ENCODE peak calls at places on chromosomes 1 and 21, in seven cellular contexts. J, L, T, Q, A, N and E are unnamed samples.

GRCh38 chr1:152502496-152503180 is 8.0 kb upstream of the LCE5A start:
- DNase-seq in N (no peak), A (peak; percentile 94), L (no peak), T (no peak), Q (no peak), J (no peak), E (no peak)

GRCh38 chr1:174998569-174999215 is 1.1 kb upstream of the CACYBP start:
- DNase-seq in N (peak; percentile 7), L (peak; percentile 83), T (no peak), Q (no peak), J (no peak), A (peak; percentile 71), E (no peak)

GRCh38 chr1:27602510-27603319 is 1.2 kb downstream of the AHDC1 start:
- DNase-seq in N (no peak), L (peak; percentile 91), A (peak; percentile 78), Q (peak; percentile 84), J (peak; percentile 86), T (no peak), E (peak; percentile 70)

GRCh38 chr21:34020005-34020847 is 53.2 kb upstream of the MRPS6 start:
- DNase-seq in L (no peak), A (no peak), N (no peak), J (no peak), T (no peak), Q (no peak), E (no peak)

GRCh38 chr1:183178490-183178889 is 7.6 kb upstream of the LAMC2 start:
- DNase-seq in L (no peak), A (no peak), Q (no peak), J (no peak), T (no peak), N (no peak), E (no peak)

GRCh38 chr1:164640673-164641352 is 81.8 kb downstream of the PBX1 start:
- DNase-seq in Q (no peak), A (no peak), J (peak; percentile 86), T (no peak), L (no peak), N (no peak), E (no peak)

GRCh38 chr1:52423771-52424170 is 19.4 kb downstream of the PRPF38A start:
- DNase-seq in Q (no peak), J (no peak), N (peak; percentile 54), T (no peak), A (no peak), L (peak; percentile 78), E (no peak)

GRCh38 chr1:115507256-115507589 is 134.5 kb upstream of the VANGL1 start:
- DNase-seq in T (no peak), A (peak; percentile 76), L (no peak), J (no peak), N (no peak), Q (no peak), E (no peak)

GRCh38 chr21:14482165-14482564 is 64.0 kb downstream of the SAMSN1 start:
- DNase-seq in Q (no peak), T (no peak), N (no peak), L (no peak), A (no peak), J (no peak), E (no peak)

GRCh38 chr1:199161319-199161680 is 522.5 kb downstream of the PTPRC start:
- DNase-seq in A (no peak), L (no peak), T (no peak), Q (no peak), J (no peak), N (no peak), E (no peak)

GRCh38 chr1:117180571-117180970 is 30.2 kb downstream of the VTCN1 start:
- DNase-seq in J (no peak), L (no peak), N (no peak), T (no peak), Q (no peak), A (no peak), E (no peak)

GRCh38 chr1:15432327-15432726 is 5.9 kb upstream of the CTRC start:
- DNase-seq in N (no peak), J (no peak), Q (no peak), T (no peak), A (no peak), L (no peak), E (no peak)

GRCh38 chr1:247829651-247830050 is 5.7 kb upstream of the OR14A16 start:
- DNase-seq in T (no peak), N (no peak), L (no peak), J (no peak), A (no peak), Q (no peak), E (no peak)

GRCh38 chr1:7199077-7199779 is 414.0 kb downstream of the CAMTA1 start:
- DNase-seq in N (no peak), L (no peak), A (peak; percentile 38), T (no peak), Q (no peak), J (no peak), E (no peak)

GRCh38 chr1:205285391-205286101 is 36.0 kb downstream of the NUAK2 start:
- DNase-seq in A (peak; percentile 45), Q (no peak), N (peak; percentile 32), T (no peak), J (no peak), L (peak; percentile 86), E (no peak)

GRCh38 chr1:187621961-187622360 is 793.2 kb downstream of the PLA2G4A start:
- DNase-seq in N (no peak), T (no peak), J (no peak), Q (no peak), L (no peak), A (peak; percentile 30), E (no peak)

GRCh38 chr1:25026757-25027450 is 96.8 kb upstream of the RUNX3 start:
- DNase-seq in A (no peak), T (no peak), N (no peak), Q (no peak), J (no peak), L (no peak), E (no peak)

GRCh38 chr1:2609271-2610035 is 22.9 kb downstream of the PRXL2B start:
- DNase-seq in L (peak; percentile 72), J (no peak), Q (peak; percentile 55), A (no peak), T (no peak), N (no peak), E (no peak)

GRCh38 chr1:47578026-47578861 is 140.4 kb downstream of the FOXD2 start:
- DNase-seq in N (no peak), J (no peak), A (no peak), Q (peak; percentile 54), T (no peak), L (peak; percentile 69), E (no peak)

GRCh38 chr1:19220991-19221390 is 10.9 kb upstream of the UBR4 start:
- DNase-seq in N (no peak), L (no peak), Q (no peak), J (no peak), T (no peak), A (no peak), E (no peak)

GRCh38 chr1:226787638-226788037 is 48.6 kb upstream of the ITPKB start:
- DNase-seq in Q (no peak), T (no peak), J (no peak), N (no peak), L (no peak), A (no peak), E (no peak)

DNA sequence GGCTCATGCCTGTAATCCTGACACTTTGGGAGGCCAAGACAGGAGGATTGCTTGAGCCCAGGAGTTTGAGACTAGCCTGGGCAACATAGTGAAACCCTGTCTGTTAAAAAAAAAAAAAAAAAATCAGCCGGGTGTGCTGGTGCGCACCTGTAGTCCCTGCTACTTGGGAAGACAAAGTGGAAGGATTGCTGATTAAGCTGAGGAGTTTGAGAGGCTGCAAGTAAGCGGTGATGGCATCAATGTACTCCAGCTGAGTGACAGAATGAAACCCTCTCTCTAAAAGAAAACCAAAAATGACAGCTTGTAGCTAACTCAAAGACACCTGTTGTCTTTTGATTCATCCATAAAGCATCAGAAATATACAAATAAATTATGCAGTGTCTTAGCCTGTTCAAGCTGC is 31.8 kb downstream of the SIPA1L2 start:
- DNase-seq in T (no peak), L (no peak), A (no peak), Q (no peak), J (no peak), N (no peak), E (no peak)
- H3K4me1 ChIP-seq in T (peaks cover 5% of the 10 kb centered on the region), L (peaks cover 46% of the 10 kb centered on the region), A (no peaks in the 10 kb centered on the region), Q (peaks cover 8% of the 10 kb centered on the region), J (peaks cover 17% of the 10 kb centered on the region), N (peaks cover 4% of the 10 kb centered on the region), E (peaks cover 47% of the 10 kb centered on the region)

GRCh38 chr1:192522673-192523072 is 52.9 kb upstream of the RGS1 start:
- DNase-seq in T (no peak), N (no peak), L (no peak), Q (no peak), J (no peak), A (no peak), E (no peak)
- H3K4me1 ChIP-seq in T (peaks cover 25% of the 10 kb centered on the region), N (peaks cover 1% of the 10 kb centered on the region), L (peaks cover 22% of the 10 kb centered on the region), Q (no peaks in the 10 kb centered on the region), J (no peaks in the 10 kb centered on the region), A (peaks cover 11% of the 10 kb centered on the region), E (peaks cover 4% of the 10 kb centered on the region)

DNA sequence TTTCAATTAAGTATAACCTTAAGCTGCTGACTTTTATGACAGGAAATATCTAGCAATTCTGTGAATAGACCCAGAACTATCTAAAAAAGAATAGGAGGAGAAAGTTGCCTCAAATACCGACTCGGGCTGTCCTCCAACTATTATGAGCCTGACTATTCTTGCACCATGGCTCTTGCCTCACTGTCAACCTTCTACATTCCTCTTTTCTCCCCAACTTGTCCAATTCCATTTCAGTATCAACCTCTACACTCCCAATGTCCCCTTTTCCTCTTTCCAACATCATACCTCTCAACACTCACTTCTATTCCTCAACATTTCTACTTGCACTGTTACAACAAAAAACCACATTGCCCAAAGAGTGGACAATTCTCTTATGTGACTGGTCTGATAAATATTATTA is 2.3 kb downstream of the ZZZ3 start:
- DNase-seq in N (no peak), T (no peak), Q (no peak), A (no peak), J (no peak), L (no peak), E (no peak)
- H3K4me1 ChIP-seq in N (peaks cover 10% of the 10 kb centered on the region), T (peaks cover 12% of the 10 kb centered on the region), Q (peaks cover 38% of the 10 kb centered on the region), A (peaks cover 54% of the 10 kb centered on the region), J (peaks cover 57% of the 10 kb centered on the region), L (peaks cover 83% of the 10 kb centered on the region), E (peaks cover 39% of the 10 kb centered on the region)

GRCh38 chr1:181106479-181106878 is 18.0 kb downstream of the IER5 start:
- DNase-seq in Q (no peak), N (no peak), J (no peak), T (no peak), L (no peak), A (no peak), E (no peak)

GRCh38 chr1:181106022-181106312 is 17.5 kb downstream of the IER5 start:
- DNase-seq in J (no peak), N (no peak), L (no peak), Q (no peak), A (no peak), T (no peak), E (no peak)

GRCh38 chr1:181107711-181108110 is 19.2 kb downstream of the IER5 start:
- DNase-seq in T (no peak), N (no peak), A (no peak), J (no peak), Q (no peak), L (no peak), E (no peak)

GRCh38 chr1:181105134-181106021 is 16.9 kb downstream of the IER5 start:
- DNase-seq in N (peak; percentile 94), Q (peak; percentile 96), A (peak; percentile 93), L (peak; percentile 99), J (peak; percentile 98), T (peak; percentile 86), E (peak; percentile 94)

DNA sequence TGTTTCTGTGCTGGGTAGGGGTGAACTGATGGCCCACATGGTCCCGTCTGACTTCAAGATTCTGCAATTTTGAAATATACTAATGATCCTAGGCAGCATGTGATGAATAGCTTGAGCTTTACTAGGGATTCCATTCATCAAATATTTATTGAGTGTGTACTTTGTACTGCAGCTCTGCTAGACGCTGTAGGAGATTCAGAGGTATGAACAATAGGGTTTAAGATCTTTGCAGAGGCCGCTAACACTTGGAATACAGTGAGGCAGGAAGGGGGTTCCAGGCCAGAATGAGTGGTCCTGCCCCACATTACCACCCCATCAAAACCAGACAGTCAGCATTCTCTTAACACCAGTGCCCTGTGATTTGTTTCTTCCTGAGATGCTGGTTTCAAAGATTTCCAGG is 19.8 kb downstream of the IER5 start:
- DNase-seq in J (no peak), L (no peak), T (no peak), N (no peak), Q (no peak), A (no peak), E (no peak)
- H3K4me1 ChIP-seq in J (peaks cover 34% of the 10 kb centered on the region), L (peaks cover 63% of the 10 kb centered on the region), T (peaks cover 19% of the 10 kb centered on the region), N (peaks cover 25% of the 10 kb centered on the region), Q (peaks cover 47% of the 10 kb centered on the region), A (peaks cover 33% of the 10 kb centered on the region), E (peaks cover 54% of the 10 kb centered on the region)